ENCODE peak calls at places on chromosomes 4 and X, in seven cellular contexts. G, K, E, D, M, F and W are unnamed samples.

GRCh38 chr4:40916880-40917279 is 167.1 kb downstream of the NSUN7 start:
- DNase-seq in G (peak), K (peak), E (peak), D (no peak), M (peak), F (no peak), W (peak)

GRCh38 chr4:2304321-2304876 is 42.5 kb upstream of the MXD4 start:
- DNase-seq in G (no peak), K (no peak), E (no peak), D (no peak), M (no peak), F (no peak), W (no peak)

GRCh38 chrX:49157194-49157593 is 5.4 kb upstream of the MAGIX start:
- DNase-seq in G (no peak), K (no peak), E (no peak), D (no peak), M (peak), F (no peak), W (no peak)

GRCh38 chr4:128787509-128788311 is 21.8 kb upstream of the JADE1 start:
- DNase-seq in G (no peak), K (peak), E (no peak), D (peak), M (no peak), F (no peak), W (no peak)

GRCh38 chr4:162116085-162116784 is 47.6 kb downstream of the FSTL5 start:
- DNase-seq in G (no peak), K (no peak), E (no peak), D (no peak), M (no peak), F (no peak), W (no peak)

GRCh38 chr4:142435599-142436235 is 410.4 kb downstream of the INPP4B start:
- DNase-seq in G (no peak), K (no peak), E (no peak), D (no peak), M (peak), F (no peak), W (peak)

GRCh38 chrX:65690057-65690855 is 22.8 kb downstream of the MSN start:
- DNase-seq in G (no peak), K (no peak), E (no peak), D (no peak), M (no peak), F (no peak), W (no peak)

GRCh38 chrX:39819921-39820849 is 277.6 kb downstream of the BCOR start:
- DNase-seq in G (no peak), K (no peak), E (no peak), D (peak), M (no peak), F (no peak), W (no peak)

GRCh38 chr4:176256921-176257320 is 12.1 kb downstream of the ASB5 start:
- DNase-seq in G (no peak), K (no peak), E (no peak), D (no peak), M (no peak), F (no peak), W (no peak)

DNA sequence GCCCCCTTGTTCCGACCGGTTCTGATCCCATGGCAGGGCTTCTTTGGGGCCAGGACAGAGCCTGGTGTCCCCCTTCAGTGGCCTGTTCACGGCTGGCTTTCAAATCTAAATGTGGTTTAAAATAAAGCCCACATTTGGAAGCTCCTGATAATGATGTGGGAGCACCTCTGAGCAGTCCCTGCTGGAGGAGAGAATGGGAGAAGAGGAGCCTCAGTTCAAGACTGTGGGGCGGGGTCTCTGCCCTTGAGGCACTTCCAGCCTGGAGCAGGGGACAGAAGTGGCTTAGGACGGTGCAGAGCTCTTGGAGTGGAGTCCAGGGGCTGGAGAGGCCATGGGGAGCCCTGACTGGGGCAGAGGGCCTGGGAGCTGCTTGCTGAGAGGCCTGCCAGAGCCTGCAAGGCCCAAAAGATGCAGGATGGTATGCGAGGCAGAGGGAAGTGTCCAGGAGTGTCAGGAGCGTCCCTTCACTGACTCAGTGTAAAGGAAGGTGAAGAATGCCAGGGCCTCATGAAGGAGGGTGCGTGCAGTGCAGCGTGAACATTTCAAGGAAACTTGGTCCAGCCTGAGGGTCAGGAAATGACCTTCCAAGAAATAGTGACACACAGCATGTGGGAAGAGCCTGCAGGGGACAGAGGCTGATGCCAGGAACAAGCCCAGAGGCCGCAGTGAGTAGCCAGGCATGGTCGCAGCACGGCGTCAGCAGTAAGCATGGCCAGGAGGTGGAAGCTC is 21.1 kb upstream of the TADA2B start:
- DNase-seq in G (no peak), K (no peak), E (no peak), D (no peak), M (no peak), F (no peak), W (no peak)
- TF ChIP-seq JUND in G (no peak), K (no peak), E (no peak), D (peak), M (no peak), F (no peak), W (no peak)

GRCh38 chr4:33063238-33063637 is 2343.1 kb downstream of the PCDH7 start:
- DNase-seq in G (no peak), K (no peak), E (no peak), D (no peak), M (no peak), F (no peak), W (no peak)
- TF ChIP-seq JUND in G (no peak), K (no peak), E (no peak), D (peak), M (no peak), F (no peak), W (no peak)

GRCh38 chrX:23788521-23788920 is 5.5 kb downstream of the SAT1 start:
- DNase-seq in G (no peak), K (no peak), E (no peak), D (no peak), M (no peak), F (no peak), W (no peak)

GRCh38 chrX:23785564-23785963 is 2.6 kb downstream of the SAT1 start:
- DNase-seq in G (no peak), K (no peak), E (no peak), D (no peak), M (no peak), F (no peak), W (no peak)

GRCh38 chrX:23787745-23788118 is 4.8 kb downstream of the SAT1 start:
- DNase-seq in G (no peak), K (no peak), E (no peak), D (no peak), M (no peak), F (no peak), W (no peak)

GRCh38 chrX:23784487-23785301 is 1.7 kb downstream of the SAT1 start:
- DNase-seq in G (no peak), K (peak), E (no peak), D (no peak), M (no peak), F (no peak), W (no peak)

GRCh38 chrX:23786268-23786815 is 3.4 kb downstream of the SAT1 start:
- DNase-seq in G (no peak), K (no peak), E (no peak), D (no peak), M (no peak), F (no peak), W (no peak)
- TF ChIP-seq JUND in G (no peak), K (no peak), E (no peak), D (no peak), M (no peak), F (no peak), W (no peak)

GRCh38 chr4:84632092-84632491 is 49.2 kb downstream of the CDS1 start:
- DNase-seq in G (no peak), K (no peak), E (no peak), D (no peak), M (no peak), F (no peak), W (no peak)
- TF ChIP-seq JUND in G (no peak), K (no peak), E (no peak), D (no peak), M (no peak), F (no peak), W (no peak)

DNA sequence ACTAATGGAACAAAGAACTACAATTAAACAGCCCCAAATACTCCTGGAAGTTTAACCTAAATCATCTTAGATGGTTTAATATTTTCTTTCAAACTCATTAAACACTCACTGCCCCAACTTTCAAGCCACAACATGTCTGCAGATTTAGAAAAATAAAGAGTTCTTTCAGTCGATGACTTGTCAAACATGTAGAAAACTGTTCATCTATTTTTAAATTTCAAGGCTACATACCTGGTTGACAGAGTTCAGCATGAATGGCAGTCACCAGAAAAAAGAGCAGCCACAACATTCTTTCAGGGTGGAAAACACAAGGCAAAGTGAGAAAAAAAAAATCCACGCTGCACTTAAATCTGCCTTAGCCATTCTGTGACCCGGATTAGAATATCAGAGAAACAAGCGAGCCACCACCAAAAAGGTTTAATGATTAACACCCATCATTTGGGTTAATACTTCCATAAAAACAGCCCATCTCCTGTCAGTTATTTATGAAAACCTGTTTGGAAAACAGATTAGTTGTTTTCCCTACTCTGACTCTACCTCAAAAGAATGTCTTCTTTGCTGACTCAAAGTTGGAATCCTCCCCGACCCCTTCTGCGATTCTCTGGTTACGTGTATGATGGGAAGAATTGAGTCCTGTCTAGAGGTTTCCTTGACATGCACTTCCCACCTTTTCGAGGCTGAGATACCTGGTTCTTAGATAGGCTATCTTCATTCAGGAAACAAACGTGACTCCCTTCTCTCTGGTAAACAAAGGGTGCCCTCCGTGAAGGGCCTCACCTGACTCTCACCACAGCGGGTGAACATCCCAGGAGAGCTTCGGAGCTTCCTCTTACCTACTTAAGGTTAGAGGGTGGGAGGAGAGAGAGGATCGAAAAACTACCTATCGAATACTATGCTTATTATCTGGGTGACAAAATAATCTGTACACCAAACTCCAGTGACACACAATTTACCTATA is at the start of gene CLTRN:
- DNase-seq in G (no peak), K (no peak), E (no peak), D (no peak), M (no peak), F (no peak), W (no peak)
- TF ChIP-seq JUND in G (no peak), K (no peak), E (no peak), D (no peak), M (no peak), F (no peak), W (no peak)

DNA sequence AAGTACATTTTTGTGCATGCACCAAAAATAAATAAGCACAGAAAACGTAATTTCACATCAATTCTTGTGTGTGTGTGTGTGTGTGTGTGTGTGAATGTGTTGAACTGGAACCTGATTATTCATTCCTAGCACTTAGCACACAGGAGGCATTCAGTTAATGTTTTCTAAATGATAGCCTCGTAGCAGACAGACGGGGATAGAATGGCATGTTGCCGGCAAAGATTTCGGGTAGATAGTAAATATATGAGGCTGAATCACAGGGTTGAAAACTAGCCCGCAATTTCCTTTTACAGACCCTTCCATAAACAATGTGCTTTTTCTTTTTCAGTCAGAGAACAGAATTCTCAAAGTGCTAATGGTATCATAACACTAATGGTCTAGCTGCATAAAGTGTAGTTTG is 13.5 kb downstream of the MAOB start:
- DNase-seq in G (no peak), K (no peak), E (no peak), D (peak), M (no peak), F (no peak), W (no peak)
- TF ChIP-seq JUND in G (no peak), K (no peak), E (no peak), D (no peak), M (no peak), F (no peak), W (no peak)